ENCODE peak calls at places on chromosomes 2 and 18, in six cellular contexts. One of them, this sample, is unnamed.

GRCh38 chr2:145159676-145160075 is 639.8 kb upstream of the ZEB2 start:
- DNase-seq in spleen: no peak
- DNase-seq in K562: no peak
- DNase-seq in GM12892: no peak
- DNase-seq in prostate gland: no peak
- DNase-seq in H1: no peak
- DNase-seq in this sample: no peak

GRCh38 chr2:37711308-37711731 is 39.9 kb upstream of the CDC42EP3 start:
- DNase-seq in spleen: peak
- DNase-seq in K562: no peak
- DNase-seq in GM12892: no peak
- DNase-seq in prostate gland: no peak
- DNase-seq in H1: no peak
- DNase-seq in this sample: no peak

GRCh38 chr2:134621939-134622705 is 96.7 kb downstream of the TMEM163 start:
- DNase-seq in spleen: no peak
- DNase-seq in K562: no peak
- DNase-seq in GM12892: no peak
- DNase-seq in prostate gland: no peak
- DNase-seq in H1: no peak
- DNase-seq in this sample: no peak

GRCh38 chr2:97760480-97761049 is 47.2 kb downstream of the ZAP70 start:
- DNase-seq in spleen: no peak
- DNase-seq in K562: no peak
- DNase-seq in GM12892: no peak
- DNase-seq in prostate gland: no peak
- DNase-seq in H1: no peak
- DNase-seq in this sample: no peak

GRCh38 chr18:64474751-64475150 is 325.9 kb upstream of the LINC00305 start:
- DNase-seq in spleen: no peak
- DNase-seq in K562: no peak
- DNase-seq in GM12892: no peak
- DNase-seq in prostate gland: no peak
- DNase-seq in H1: no peak
- DNase-seq in this sample: no peak

GRCh38 chr18:54888933-54889332 is 60.7 kb downstream of the RAB27B start:
- DNase-seq in spleen: no peak
- DNase-seq in K562: no peak
- DNase-seq in GM12892: no peak
- DNase-seq in prostate gland: no peak
- DNase-seq in H1: no peak
- DNase-seq in this sample: no peak

GRCh38 chr2:120342451-120342850 is 3.5 kb upstream of the INHBB start:
- DNase-seq in spleen: no peak
- DNase-seq in K562: no peak
- DNase-seq in GM12892: no peak
- DNase-seq in prostate gland: no peak
- DNase-seq in H1: no peak
- DNase-seq in this sample: no peak

GRCh38 chr2:44358498-44358897 is 2.8 kb downstream of the PREPL start:
- DNase-seq in spleen: no peak
- DNase-seq in K562: no peak
- DNase-seq in GM12892: peak
- DNase-seq in prostate gland: no peak
- DNase-seq in H1: no peak
- DNase-seq in this sample: peak

GRCh38 chr2:101012706-101013181 is 10.7 kb downstream of the RPL31 start:
- DNase-seq in spleen: no peak
- DNase-seq in K562: no peak
- DNase-seq in GM12892: no peak
- DNase-seq in prostate gland: peak
- DNase-seq in H1: peak
- DNase-seq in this sample: no peak

GRCh38 chr2:7108792-7109557 is 191.8 kb downstream of the RNF144A start:
- DNase-seq in spleen: no peak
- DNase-seq in K562: no peak
- DNase-seq in GM12892: no peak
- DNase-seq in prostate gland: no peak
- DNase-seq in H1: no peak
- DNase-seq in this sample: no peak

GRCh38 chr2:127100261-127101047 is 6.5 kb downstream of the BIN1 start:
- DNase-seq in spleen: peak
- DNase-seq in K562: no peak
- DNase-seq in GM12892: no peak
- DNase-seq in prostate gland: no peak
- DNase-seq in H1: no peak
- DNase-seq in this sample: no peak

GRCh38 chr18:22330508-22330907 is 87.2 kb downstream of the CTAGE1 start:
- DNase-seq in spleen: no peak
- DNase-seq in K562: no peak
- DNase-seq in GM12892: no peak
- DNase-seq in prostate gland: no peak
- DNase-seq in H1: no peak
- DNase-seq in this sample: no peak

GRCh38 chr2:209547726-209548125 is 123.9 kb downstream of the MAP2 start:
- DNase-seq in spleen: no peak
- DNase-seq in K562: no peak
- DNase-seq in GM12892: no peak
- DNase-seq in prostate gland: no peak
- DNase-seq in H1: no peak
- DNase-seq in this sample: no peak

GRCh38 chr2:37837576-37838335 is 87.3 kb upstream of the RMDN2 start:
- DNase-seq in spleen: no peak
- DNase-seq in K562: no peak
- DNase-seq in GM12892: no peak
- DNase-seq in prostate gland: no peak
- DNase-seq in H1: no peak
- DNase-seq in this sample: no peak

GRCh38 chr2:152694161-152694661 is 23.1 kb downstream of the PRPF40A start:
- DNase-seq in spleen: no peak
- DNase-seq in K562: no peak
- DNase-seq in GM12892: no peak
- DNase-seq in prostate gland: no peak
- DNase-seq in H1: no peak
- DNase-seq in this sample: no peak

GRCh38 chr2:98892871-98893270 is 43.2 kb downstream of the CRACDL start:
- DNase-seq in spleen: peak
- DNase-seq in K562: no peak
- DNase-seq in GM12892: no peak
- DNase-seq in prostate gland: no peak
- DNase-seq in H1: no peak
- DNase-seq in this sample: no peak

GRCh38 chr18:3966985-3967856 is 487.9 kb downstream of the DLGAP1 start:
- DNase-seq in spleen: no peak
- DNase-seq in K562: no peak
- DNase-seq in GM12892: no peak
- DNase-seq in prostate gland: no peak
- DNase-seq in H1: no peak
- DNase-seq in this sample: no peak

GRCh38 chr2:187711122-187711521 is 156.9 kb upstream of the TFPI start:
- DNase-seq in spleen: no peak
- DNase-seq in K562: no peak
- DNase-seq in GM12892: no peak
- DNase-seq in prostate gland: no peak
- DNase-seq in H1: no peak
- DNase-seq in this sample: no peak

GRCh38 chr2:240507778-240508251 is 50.0 kb downstream of the ANKMY1 start:
- DNase-seq in spleen: peak
- DNase-seq in K562: no peak
- DNase-seq in GM12892: no peak
- DNase-seq in prostate gland: peak
- DNase-seq in H1: no peak
- DNase-seq in this sample: no peak

GRCh38 chr2:74286725-74287124 is 56.5 kb downstream of the SLC4A5 start:
- DNase-seq in spleen: no peak
- DNase-seq in K562: no peak
- DNase-seq in GM12892: no peak
- DNase-seq in prostate gland: no peak
- DNase-seq in H1: no peak
- DNase-seq in this sample: no peak

DNA sequence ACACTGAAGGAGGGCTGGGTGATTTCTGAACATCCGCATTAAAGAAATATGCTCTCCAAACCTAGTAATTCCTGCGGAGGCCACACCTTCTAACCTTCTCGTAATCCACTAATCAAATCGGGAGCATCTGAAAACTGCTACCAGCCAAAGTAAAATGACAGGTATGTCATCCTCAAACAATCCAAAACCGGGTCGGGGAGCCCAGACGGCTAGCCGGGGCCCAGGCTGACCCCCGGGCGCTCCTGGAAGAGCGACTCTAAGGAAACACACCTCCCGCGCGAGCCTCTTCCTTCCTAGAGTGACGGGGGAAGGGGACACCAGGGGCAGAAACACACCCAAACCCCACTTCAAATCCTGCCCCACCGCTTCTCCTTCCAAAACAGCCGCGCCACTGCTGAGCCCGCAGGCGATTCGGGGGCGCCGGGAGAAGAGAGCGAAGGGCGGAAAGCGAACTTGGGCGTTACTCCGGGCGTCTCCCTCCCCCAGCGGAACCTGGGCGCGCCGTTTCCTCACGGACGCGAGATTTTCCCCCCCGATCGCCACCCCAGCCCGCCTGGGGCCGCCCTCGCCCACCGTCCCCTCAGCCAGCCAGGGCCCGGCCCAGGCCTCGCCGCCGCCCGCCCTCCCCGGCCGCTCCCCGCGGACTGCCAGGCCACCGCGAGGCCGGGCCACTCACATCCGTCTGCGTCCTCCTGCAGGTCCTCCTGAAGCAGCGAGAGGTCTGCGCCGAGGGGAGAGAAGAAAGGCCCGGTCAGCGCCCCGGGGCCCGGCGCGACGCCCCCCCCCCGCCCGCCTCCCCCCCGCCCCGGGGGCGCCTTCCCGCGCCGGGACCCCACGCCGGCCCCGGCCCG is 584 bp downstream of the PPP4R1 start:
- DNase-seq in spleen: peak
- DNase-seq in K562: peak
- DNase-seq in GM12892: peak
- DNase-seq in prostate gland: peak
- DNase-seq in H1: peak
- DNase-seq in this sample: peak
- TF ChIP-seq POLR2AphosphoS5 in spleen: no peak
- TF ChIP-seq POLR2AphosphoS5 in K562: peak
- TF ChIP-seq POLR2AphosphoS5 in GM12892: peak
- TF ChIP-seq POLR2AphosphoS5 in prostate gland: no peak
- TF ChIP-seq POLR2AphosphoS5 in H1: no peak
- TF ChIP-seq POLR2AphosphoS5 in this sample: no peak

DNA sequence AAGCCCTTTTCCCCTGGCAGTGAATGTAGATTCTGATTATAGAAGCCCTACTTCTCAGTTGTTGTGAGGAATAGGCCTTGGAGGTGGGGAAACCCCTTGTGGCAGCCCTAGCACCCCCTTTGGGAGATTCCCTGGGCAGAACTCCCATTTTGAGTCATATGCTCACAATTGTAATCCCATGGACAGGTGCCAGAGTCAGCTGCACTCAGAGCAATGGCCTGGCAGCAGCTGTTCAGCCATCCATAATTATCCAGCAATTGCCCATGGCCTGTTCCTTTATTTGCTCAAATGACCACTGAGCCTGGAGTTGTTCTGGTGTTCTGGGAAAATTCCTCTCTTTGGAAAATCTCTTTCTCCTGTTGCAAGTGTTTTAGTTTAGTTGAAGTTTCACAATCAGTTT is 71.7 kb downstream of the PTRHD1 start:
- DNase-seq in spleen: no peak
- DNase-seq in K562: no peak
- DNase-seq in GM12892: no peak
- DNase-seq in prostate gland: peak
- DNase-seq in H1: no peak
- DNase-seq in this sample: no peak
- TF ChIP-seq POLR2AphosphoS5 in spleen: peak
- TF ChIP-seq POLR2AphosphoS5 in K562: no peak
- TF ChIP-seq POLR2AphosphoS5 in GM12892: no peak
- TF ChIP-seq POLR2AphosphoS5 in prostate gland: peak
- TF ChIP-seq POLR2AphosphoS5 in H1: no peak
- TF ChIP-seq POLR2AphosphoS5 in this sample: no peak

DNA sequence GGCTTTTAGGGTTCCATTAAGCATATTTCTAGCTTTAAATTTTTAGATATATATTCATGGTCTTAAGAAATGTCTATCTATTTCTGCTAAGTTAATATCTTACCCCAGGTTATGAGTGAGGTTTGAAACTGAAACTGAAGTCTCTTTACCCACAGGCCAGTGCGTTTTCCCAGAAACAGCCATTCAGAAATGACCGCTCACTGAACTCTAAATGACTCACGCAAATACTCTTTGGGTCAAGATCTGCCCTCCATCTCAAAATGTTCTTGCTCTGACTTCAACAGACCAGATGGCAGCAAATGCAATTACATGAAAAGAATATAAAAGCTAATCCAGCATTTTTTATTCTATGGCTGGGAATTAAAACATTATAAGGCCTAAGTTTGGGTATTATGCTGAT is 315.2 kb downstream of the TDRD15 start:
- DNase-seq in spleen: no peak
- DNase-seq in K562: no peak
- DNase-seq in GM12892: no peak
- DNase-seq in prostate gland: no peak
- DNase-seq in H1: no peak
- DNase-seq in this sample: no peak
- TF ChIP-seq POLR2AphosphoS5 in spleen: peak
- TF ChIP-seq POLR2AphosphoS5 in K562: no peak
- TF ChIP-seq POLR2AphosphoS5 in GM12892: no peak
- TF ChIP-seq POLR2AphosphoS5 in prostate gland: no peak
- TF ChIP-seq POLR2AphosphoS5 in H1: no peak
- TF ChIP-seq POLR2AphosphoS5 in this sample: no peak

GRCh38 chr2:196218109-196218508 is 46.7 kb upstream of the STK17B start:
- DNase-seq in spleen: no peak
- DNase-seq in K562: no peak
- DNase-seq in GM12892: no peak
- DNase-seq in prostate gland: no peak
- DNase-seq in H1: no peak
- DNase-seq in this sample: no peak

GRCh38 chr2:196217116-196217515 is 45.7 kb upstream of the STK17B start:
- DNase-seq in spleen: no peak
- DNase-seq in K562: no peak
- DNase-seq in GM12892: no peak
- DNase-seq in prostate gland: no peak
- DNase-seq in H1: no peak
- DNase-seq in this sample: no peak

GRCh38 chr2:196214156-196214555 is 42.8 kb upstream of the STK17B start:
- DNase-seq in spleen: no peak
- DNase-seq in K562: no peak
- DNase-seq in GM12892: no peak
- DNase-seq in prostate gland: no peak
- DNase-seq in H1: no peak
- DNase-seq in this sample: no peak

GRCh38 chr2:196208915-196209314 is 37.5 kb upstream of the STK17B start:
- DNase-seq in spleen: no peak
- DNase-seq in K562: no peak
- DNase-seq in GM12892: no peak
- DNase-seq in prostate gland: no peak
- DNase-seq in H1: no peak
- DNase-seq in this sample: no peak

DNA sequence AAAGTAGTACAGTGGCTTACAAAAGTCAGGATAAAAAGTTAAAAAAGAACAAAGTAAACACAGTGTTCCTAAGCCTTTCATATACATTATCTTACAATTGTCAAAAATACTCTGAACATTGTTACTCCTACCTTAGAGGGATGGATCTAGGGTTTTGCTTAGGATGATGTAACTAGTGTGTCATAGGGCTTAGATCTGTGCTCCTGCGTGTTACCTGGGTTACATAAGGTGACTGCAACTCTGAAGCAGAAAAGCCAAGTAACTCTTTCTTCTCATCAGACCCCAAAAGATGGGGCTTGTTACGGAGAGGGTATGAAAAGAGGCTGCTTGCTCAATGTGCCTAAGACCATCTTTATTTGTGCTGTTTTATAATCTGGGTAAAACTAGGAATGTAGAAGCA is 41.9 kb upstream of the STK17B start:
- DNase-seq in spleen: no peak
- DNase-seq in K562: no peak
- DNase-seq in GM12892: no peak
- DNase-seq in prostate gland: no peak
- DNase-seq in H1: no peak
- DNase-seq in this sample: no peak
- TF ChIP-seq POLR2AphosphoS5 in spleen: no peak
- TF ChIP-seq POLR2AphosphoS5 in K562: no peak
- TF ChIP-seq POLR2AphosphoS5 in GM12892: no peak
- TF ChIP-seq POLR2AphosphoS5 in prostate gland: no peak
- TF ChIP-seq POLR2AphosphoS5 in H1: no peak
- TF ChIP-seq POLR2AphosphoS5 in this sample: no peak

This sample was measured in HL-60.